ENCODE peak calls at places on chromosomes 2 and 18, in six cellular contexts. G is BJ; Y is right lobe of liver; M is A549; D is H9; S is CD8-positive, alpha-beta T cell. K is an unnamed sample.

GRCh38 chr2:65437392-65438135 is 5.2 kb upstream of the SPRED2 start:
- DNase-seq in G (no peak), Y (no peak), M (no peak), D (peak; percentile 61), S (no peak), K (no peak)

GRCh38 chr2:47070920-47071824 is 83.9 kb downstream of the STPG4 start:
- DNase-seq in G (no peak), Y (peak; percentile 72), M (peak; percentile 52), D (no peak), S (peak; percentile 76), K (peak; percentile 75)

GRCh38 chr2:142980246-142981068 is 103.0 kb downstream of the KYNU start:
- DNase-seq in G (no peak), Y (no peak), M (peak; percentile 57), D (no peak), S (no peak), K (no peak)

GRCh38 chr18:4130734-4131719 is 324.1 kb downstream of the DLGAP1 start:
- DNase-seq in G (no peak), Y (no peak), M (no peak), D (no peak), S (no peak), K (no peak)

GRCh38 chr2:169868951-169869350 is 41.7 kb downstream of the UBR3 start:
- DNase-seq in G (no peak), Y (no peak), M (no peak), D (no peak), S (no peak), K (no peak)

GRCh38 chr2:235506997-235507615 is 13.3 kb downstream of the AGAP1 start:
- DNase-seq in G (no peak), Y (no peak), M (no peak), D (no peak), S (no peak), K (no peak)

GRCh38 chr18:28041366-28041765 is 135.6 kb downstream of the CDH2 start:
- DNase-seq in G (no peak), Y (no peak), M (peak; percentile 47), D (no peak), S (no peak), K (no peak)

GRCh38 chr2:20622731-20623130 is 28.2 kb downstream of the HS1BP3 start:
- DNase-seq in G (no peak), Y (peak; percentile 42), M (no peak), D (no peak), S (no peak), K (peak; percentile 75)

GRCh38 chr2:68537872-68538271 is 70.5 kb downstream of the APLF start:
- DNase-seq in G (no peak), Y (no peak), M (no peak), D (no peak), S (no peak), K (no peak)

GRCh38 chr2:180184506-180184905 is 177.4 kb upstream of the CWC22 start:
- DNase-seq in G (peak; percentile 26), Y (no peak), M (no peak), D (no peak), S (no peak), K (no peak)

GRCh38 chr2:134320930-134321329 is 67.1 kb downstream of the MGAT5 start:
- DNase-seq in G (no peak), Y (no peak), M (no peak), D (no peak), S (peak; percentile 58), K (no peak)

GRCh38 chr2:199747427-199747826 is 103.6 kb downstream of the FTCDNL1 start:
- DNase-seq in G (no peak), Y (no peak), M (no peak), D (no peak), S (no peak), K (no peak)

GRCh38 chr2:181517685-181518301 is 60.6 kb downstream of the ITGA4 start:
- DNase-seq in G (no peak), Y (no peak), M (no peak), D (no peak), S (peak; percentile 53), K (no peak)

GRCh38 chr2:11692966-11693521 is 23.0 kb upstream of the NTSR2 start:
- DNase-seq in G (no peak), Y (peak; percentile 89), M (peak; percentile 76), D (peak; percentile 71), S (peak; percentile 71), K (no peak)

GRCh38 chr2:238821391-238821790 is 26.5 kb upstream of the TWIST2 start:
- DNase-seq in G (no peak), Y (no peak), M (peak; percentile 31), D (no peak), S (no peak), K (no peak)

DNA sequence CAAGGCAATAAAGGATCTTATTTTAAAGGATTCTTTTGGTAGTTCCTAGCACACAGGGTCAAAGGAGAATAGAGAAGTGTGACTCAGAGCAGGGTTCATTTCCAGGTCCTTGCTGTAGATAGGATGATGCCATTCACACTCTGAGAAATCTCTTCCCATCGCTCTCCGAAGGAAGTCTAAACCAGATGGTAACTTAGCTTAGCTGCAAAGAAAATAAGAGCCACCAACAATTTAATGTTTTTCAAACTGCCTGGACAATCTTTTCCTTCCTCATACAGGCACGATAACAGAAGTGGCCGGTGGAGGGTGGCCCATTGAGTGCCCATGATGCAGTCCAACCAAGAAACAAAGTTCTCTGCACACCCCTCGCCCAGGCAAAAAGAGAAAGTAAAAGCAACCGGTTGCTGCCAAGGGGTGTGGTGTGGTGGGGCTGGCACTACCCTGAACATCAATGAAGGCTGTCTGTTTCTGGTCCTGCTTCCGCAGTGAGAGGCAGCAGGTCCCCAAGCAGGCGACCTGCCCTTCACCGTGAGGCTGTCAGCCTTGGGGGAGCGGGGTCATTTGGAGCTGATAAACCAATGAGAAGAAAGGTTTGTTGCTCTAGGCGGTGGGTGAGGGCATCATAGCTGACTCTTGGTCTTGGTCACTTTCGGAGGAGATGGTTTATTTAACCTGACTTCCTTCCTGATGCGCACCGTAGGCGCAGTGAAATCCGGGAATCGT is 105.6 kb upstream of the CD302 start:
- DNase-seq in G (no peak), Y (peak; percentile 54), M (no peak), D (no peak), S (peak; percentile 75), K (no peak)
- TF ChIP-seq CTCF in G (no peak), Y (no peak), M (no peak), D (no peak), S (no peak), K (no peak)

GRCh38 chr18:76474824-76475223 is 20.2 kb downstream of the ZNF516 start:
- DNase-seq in G (no peak), Y (no peak), M (no peak), D (no peak), S (no peak), K (no peak)

GRCh38 chr18:76476665-76477561 is 18.1 kb downstream of the ZNF516 start:
- DNase-seq in G (peak; percentile 86), Y (no peak), M (peak; percentile 72), D (no peak), S (no peak), K (no peak)

GRCh38 chr18:76479351-76480238 is 15.4 kb downstream of the ZNF516 start:
- DNase-seq in G (no peak), Y (no peak), M (no peak), D (no peak), S (no peak), K (no peak)

GRCh38 chr18:76472811-76473210 is 22.2 kb downstream of the ZNF516 start:
- DNase-seq in G (no peak), Y (no peak), M (no peak), D (no peak), S (no peak), K (no peak)

GRCh38 chr18:76475450-76476203 is 19.4 kb downstream of the ZNF516 start:
- DNase-seq in G (no peak), Y (peak; percentile 60), M (peak; percentile 36), D (no peak), S (no peak), K (no peak)
- TF ChIP-seq CTCF in G (peak; percentile 45), Y (no peak), M (peak; percentile 14), D (no peak), S (no peak), K (peak; percentile 25)

GRCh38 chr2:62343206-62343605 is 147.3 kb downstream of the B3GNT2 start:
- DNase-seq in G (no peak), Y (no peak), M (no peak), D (no peak), S (no peak), K (no peak)

GRCh38 chr2:62337403-62337802 is 141.5 kb downstream of the B3GNT2 start:
- DNase-seq in G (no peak), Y (no peak), M (no peak), D (no peak), S (no peak), K (no peak)

GRCh38 chr2:62340981-62341624 is 145.2 kb downstream of the B3GNT2 start:
- DNase-seq in G (no peak), Y (no peak), M (no peak), D (no peak), S (no peak), K (no peak)

GRCh38 chr2:62339837-62340236 is 143.9 kb downstream of the B3GNT2 start:
- DNase-seq in G (no peak), Y (no peak), M (no peak), D (no peak), S (no peak), K (no peak)

GRCh38 chr2:62339413-62339812 is 143.5 kb downstream of the B3GNT2 start:
- DNase-seq in G (no peak), Y (no peak), M (no peak), D (no peak), S (no peak), K (no peak)
- TF ChIP-seq CTCF in G (no peak), Y (no peak), M (no peak), D (no peak), S (no peak), K (peak; percentile 32)

GRCh38 chr2:27262379-27263286 is at the start of gene SLC30A3:
- DNase-seq in G (no peak), Y (peak; percentile 71), M (peak; percentile 64), D (peak; percentile 46), S (peak; percentile 74), K (no peak)

GRCh38 chr2:27263287-27264252 is 723 bp upstream of the SLC30A3 start:
- DNase-seq in G (no peak), Y (no peak), M (no peak), D (no peak), S (no peak), K (no peak)

GRCh38 chr2:27265536-27265870 is 2.7 kb upstream of the SLC30A3 start:
- DNase-seq in G (no peak), Y (no peak), M (no peak), D (no peak), S (no peak), K (no peak)

GRCh38 chr2:27264253-27264752 is 1.5 kb upstream of the SLC30A3 start:
- DNase-seq in G (no peak), Y (no peak), M (no peak), D (peak; percentile 63), S (peak; percentile 50), K (no peak)

DNA sequence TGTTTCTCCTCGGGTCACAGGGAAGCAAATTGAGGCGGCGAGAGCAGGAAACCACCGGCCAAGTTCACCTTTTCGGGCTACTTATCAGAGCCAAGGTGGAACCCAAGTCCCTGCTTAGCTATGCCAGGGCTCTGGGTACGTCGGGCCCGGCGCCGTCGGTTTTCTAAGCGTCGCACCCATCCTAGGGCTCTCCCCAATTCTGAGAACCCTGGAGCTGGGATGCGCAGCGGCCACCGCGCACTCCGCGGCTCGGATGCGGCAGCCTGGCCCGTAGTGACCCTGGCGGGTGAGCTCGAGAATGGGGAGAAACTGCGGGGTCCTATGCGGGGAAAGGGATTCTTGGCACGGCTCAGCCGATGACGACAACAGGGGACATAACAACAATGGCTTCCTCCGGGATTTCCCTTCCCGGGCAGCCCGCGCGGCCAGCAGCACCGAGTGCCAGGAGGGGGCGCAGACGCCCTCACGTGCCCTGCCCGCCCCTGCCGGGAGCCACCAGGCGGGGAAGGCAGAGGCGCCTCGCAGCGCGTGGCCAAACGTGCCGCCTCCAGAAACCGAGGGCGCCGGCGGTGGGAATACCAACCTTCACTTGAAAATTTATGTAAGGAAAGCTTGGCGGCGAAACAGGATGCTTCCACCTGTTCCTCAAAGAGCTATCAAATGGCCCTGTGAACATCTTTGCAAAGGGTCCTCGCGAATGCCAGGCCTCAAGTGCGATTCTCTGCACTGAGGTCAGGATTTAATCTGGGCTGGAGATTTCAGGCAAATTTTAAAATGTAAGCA is 2.1 kb upstream of the SLC30A3 start:
- DNase-seq in G (no peak), Y (no peak), M (peak; percentile 82), D (peak; percentile 89), S (peak; percentile 77), K (no peak)
- TF ChIP-seq CTCF in G (peak; percentile 52), Y (peak; percentile 38), M (peak; percentile 71), D (peak; percentile 86), S (peak; percentile 54), K (peak; percentile 81)